ENCODE peak calls at places on chromosomes 12 and 14, in five cellular contexts. One of them, this sample, is unnamed.
A peak's percentile ranks its signal among the peaks of the same experiment; 100 is the strongest.

GRCh38 chr14:29927596-29928341 is at the start of gene PRKD1:
- DNase-seq in left lung: peak; percentile 67
- DNase-seq in activated CD4-positive, alpha-beta T cell treated with anti-CD3 and anti-CD28 coated beads, Interleukin-2, amount 50 U/mL, for 24 hours: no peak
- DNase-seq in progenitor cell of endocrine pancreas: peak; percentile 63
- DNase-seq in GM10248: peak; percentile 12
- DNase-seq in this sample: peak; percentile 16

GRCh38 chr14:70350078-70350477 is 9.4 kb downstream of the COX16 start:
- DNase-seq in left lung: no peak
- DNase-seq in activated CD4-positive, alpha-beta T cell treated with anti-CD3 and anti-CD28 coated beads, Interleukin-2, amount 50 U/mL, for 24 hours: no peak
- DNase-seq in progenitor cell of endocrine pancreas: no peak
- DNase-seq in GM10248: no peak
- DNase-seq in this sample: no peak

GRCh38 chr12:108821407-108822397 is 35.7 kb downstream of the SSH1 start:
- DNase-seq in left lung: peak; percentile 59
- DNase-seq in activated CD4-positive, alpha-beta T cell treated with anti-CD3 and anti-CD28 coated beads, Interleukin-2, amount 50 U/mL, for 24 hours: no peak
- DNase-seq in progenitor cell of endocrine pancreas: no peak
- DNase-seq in GM10248: no peak
- DNase-seq in this sample: no peak

GRCh38 chr14:96126339-96126770 is 78.3 kb upstream of the BDKRB2 start:
- DNase-seq in left lung: no peak
- DNase-seq in activated CD4-positive, alpha-beta T cell treated with anti-CD3 and anti-CD28 coated beads, Interleukin-2, amount 50 U/mL, for 24 hours: peak; percentile 3
- DNase-seq in progenitor cell of endocrine pancreas: no peak
- DNase-seq in GM10248: no peak
- DNase-seq in this sample: peak; percentile 47

GRCh38 chr12:112617191-112617505 is 174.4 kb upstream of the RPH3A start:
- DNase-seq in left lung: no peak
- DNase-seq in activated CD4-positive, alpha-beta T cell treated with anti-CD3 and anti-CD28 coated beads, Interleukin-2, amount 50 U/mL, for 24 hours: no peak
- DNase-seq in progenitor cell of endocrine pancreas: no peak
- DNase-seq in GM10248: no peak
- DNase-seq in this sample: no peak

GRCh38 chr12:26821212-26821701 is 11.7 kb downstream of the ITPR2 start:
- DNase-seq in left lung: no peak
- DNase-seq in activated CD4-positive, alpha-beta T cell treated with anti-CD3 and anti-CD28 coated beads, Interleukin-2, amount 50 U/mL, for 24 hours: no peak
- DNase-seq in progenitor cell of endocrine pancreas: no peak
- DNase-seq in GM10248: no peak
- DNase-seq in this sample: no peak

GRCh38 chr12:87254371-87255030 is 774.7 kb downstream of the C12orf50 start:
- DNase-seq in left lung: no peak
- DNase-seq in activated CD4-positive, alpha-beta T cell treated with anti-CD3 and anti-CD28 coated beads, Interleukin-2, amount 50 U/mL, for 24 hours: no peak
- DNase-seq in progenitor cell of endocrine pancreas: no peak
- DNase-seq in GM10248: no peak
- DNase-seq in this sample: no peak

GRCh38 chr12:45268672-45269406 is 52.9 kb downstream of the ANO6 start:
- DNase-seq in left lung: peak; percentile 66
- DNase-seq in activated CD4-positive, alpha-beta T cell treated with anti-CD3 and anti-CD28 coated beads, Interleukin-2, amount 50 U/mL, for 24 hours: no peak
- DNase-seq in progenitor cell of endocrine pancreas: no peak
- DNase-seq in GM10248: peak; percentile 20
- DNase-seq in this sample: peak; percentile 61

GRCh38 chr12:69553626-69554248 is 31.5 kb upstream of the CCT2 start:
- DNase-seq in left lung: no peak
- DNase-seq in activated CD4-positive, alpha-beta T cell treated with anti-CD3 and anti-CD28 coated beads, Interleukin-2, amount 50 U/mL, for 24 hours: no peak
- DNase-seq in progenitor cell of endocrine pancreas: no peak
- DNase-seq in GM10248: peak; percentile 13
- DNase-seq in this sample: peak; percentile 49

GRCh38 chr12:11656550-11656949 is 7.1 kb downstream of the ETV6 start:
- DNase-seq in left lung: no peak
- DNase-seq in activated CD4-positive, alpha-beta T cell treated with anti-CD3 and anti-CD28 coated beads, Interleukin-2, amount 50 U/mL, for 24 hours: no peak
- DNase-seq in progenitor cell of endocrine pancreas: no peak
- DNase-seq in GM10248: no peak
- DNase-seq in this sample: no peak

GRCh38 chr12:93857279-93857894 is 180.2 kb downstream of the CRADD start:
- DNase-seq in left lung: no peak
- DNase-seq in activated CD4-positive, alpha-beta T cell treated with anti-CD3 and anti-CD28 coated beads, Interleukin-2, amount 50 U/mL, for 24 hours: no peak
- DNase-seq in progenitor cell of endocrine pancreas: no peak
- DNase-seq in GM10248: no peak
- DNase-seq in this sample: no peak

GRCh38 chr14:95527392-95528002 is 7.4 kb upstream of the GLRX5 start:
- DNase-seq in left lung: no peak
- DNase-seq in activated CD4-positive, alpha-beta T cell treated with anti-CD3 and anti-CD28 coated beads, Interleukin-2, amount 50 U/mL, for 24 hours: no peak
- DNase-seq in progenitor cell of endocrine pancreas: no peak
- DNase-seq in GM10248: peak; percentile 42
- DNase-seq in this sample: no peak

GRCh38 chr14:69651653-69652052 is 40.3 kb downstream of the SUSD6 start:
- DNase-seq in left lung: no peak
- DNase-seq in activated CD4-positive, alpha-beta T cell treated with anti-CD3 and anti-CD28 coated beads, Interleukin-2, amount 50 U/mL, for 24 hours: no peak
- DNase-seq in progenitor cell of endocrine pancreas: no peak
- DNase-seq in GM10248: no peak
- DNase-seq in this sample: no peak

GRCh38 chr12:25716842-25717241 is 163.8 kb upstream of the LMNTD1 start:
- DNase-seq in left lung: no peak
- DNase-seq in activated CD4-positive, alpha-beta T cell treated with anti-CD3 and anti-CD28 coated beads, Interleukin-2, amount 50 U/mL, for 24 hours: no peak
- DNase-seq in progenitor cell of endocrine pancreas: no peak
- DNase-seq in GM10248: no peak
- DNase-seq in this sample: no peak

GRCh38 chr12:47770086-47770726 is 2.8 kb upstream of the SLC48A1 start:
- DNase-seq in left lung: no peak
- DNase-seq in activated CD4-positive, alpha-beta T cell treated with anti-CD3 and anti-CD28 coated beads, Interleukin-2, amount 50 U/mL, for 24 hours: no peak
- DNase-seq in progenitor cell of endocrine pancreas: no peak
- DNase-seq in GM10248: no peak
- DNase-seq in this sample: no peak

GRCh38 chr12:57808351-57808750 is 10.2 kb downstream of the AVIL start:
- DNase-seq in left lung: no peak
- DNase-seq in activated CD4-positive, alpha-beta T cell treated with anti-CD3 and anti-CD28 coated beads, Interleukin-2, amount 50 U/mL, for 24 hours: no peak
- DNase-seq in progenitor cell of endocrine pancreas: no peak
- DNase-seq in GM10248: no peak
- DNase-seq in this sample: no peak

GRCh38 chr14:93538411-93538810 is 107.7 kb downstream of the UNC79 start:
- DNase-seq in left lung: no peak
- DNase-seq in activated CD4-positive, alpha-beta T cell treated with anti-CD3 and anti-CD28 coated beads, Interleukin-2, amount 50 U/mL, for 24 hours: no peak
- DNase-seq in progenitor cell of endocrine pancreas: no peak
- DNase-seq in GM10248: no peak
- DNase-seq in this sample: no peak

GRCh38 chr12:56115329-56115728 is 1.1 kb upstream of the RPL41 start:
- DNase-seq in left lung: peak; percentile 36
- DNase-seq in activated CD4-positive, alpha-beta T cell treated with anti-CD3 and anti-CD28 coated beads, Interleukin-2, amount 50 U/mL, for 24 hours: no peak
- DNase-seq in progenitor cell of endocrine pancreas: no peak
- DNase-seq in GM10248: no peak
- DNase-seq in this sample: no peak

GRCh38 chr12:82660541-82661325 is 26.0 kb upstream of the TMTC2 start:
- DNase-seq in left lung: no peak
- DNase-seq in activated CD4-positive, alpha-beta T cell treated with anti-CD3 and anti-CD28 coated beads, Interleukin-2, amount 50 U/mL, for 24 hours: no peak
- DNase-seq in progenitor cell of endocrine pancreas: no peak
- DNase-seq in GM10248: no peak
- DNase-seq in this sample: no peak

GRCh38 chr14:79581912-79582576 is 629.3 kb downstream of the DIO2 start:
- DNase-seq in left lung: no peak
- DNase-seq in activated CD4-positive, alpha-beta T cell treated with anti-CD3 and anti-CD28 coated beads, Interleukin-2, amount 50 U/mL, for 24 hours: no peak
- DNase-seq in progenitor cell of endocrine pancreas: no peak
- DNase-seq in GM10248: no peak
- DNase-seq in this sample: no peak

GRCh38 chr12:42090899-42091298 is 53.8 kb downstream of the GXYLT1 start:
- DNase-seq in left lung: no peak
- DNase-seq in activated CD4-positive, alpha-beta T cell treated with anti-CD3 and anti-CD28 coated beads, Interleukin-2, amount 50 U/mL, for 24 hours: no peak
- DNase-seq in progenitor cell of endocrine pancreas: no peak
- DNase-seq in GM10248: no peak
- DNase-seq in this sample: no peak

GRCh38 chr12:24938341-24938740 is 10.6 kb downstream of the BCAT1 start:
- DNase-seq in left lung: no peak
- DNase-seq in activated CD4-positive, alpha-beta T cell treated with anti-CD3 and anti-CD28 coated beads, Interleukin-2, amount 50 U/mL, for 24 hours: no peak
- DNase-seq in progenitor cell of endocrine pancreas: no peak
- DNase-seq in GM10248: no peak
- DNase-seq in this sample: no peak

GRCh38 chr12:124921200-124922008 is 7.0 kb upstream of the UBC start:
- DNase-seq in left lung: peak; percentile 74
- DNase-seq in activated CD4-positive, alpha-beta T cell treated with anti-CD3 and anti-CD28 coated beads, Interleukin-2, amount 50 U/mL, for 24 hours: peak; percentile 79
- DNase-seq in progenitor cell of endocrine pancreas: no peak
- DNase-seq in GM10248: peak; percentile 64
- DNase-seq in this sample: no peak

GRCh38 chr12:47846294-47846996 is 26.7 kb upstream of the HDAC7 start:
- DNase-seq in left lung: no peak
- DNase-seq in activated CD4-positive, alpha-beta T cell treated with anti-CD3 and anti-CD28 coated beads, Interleukin-2, amount 50 U/mL, for 24 hours: no peak
- DNase-seq in progenitor cell of endocrine pancreas: no peak
- DNase-seq in GM10248: no peak
- DNase-seq in this sample: peak; percentile 40

GRCh38 chr12:116266220-116266619 is 11.3 kb downstream of the MED13L start:
- DNase-seq in left lung: no peak
- DNase-seq in activated CD4-positive, alpha-beta T cell treated with anti-CD3 and anti-CD28 coated beads, Interleukin-2, amount 50 U/mL, for 24 hours: no peak
- DNase-seq in progenitor cell of endocrine pancreas: no peak
- DNase-seq in GM10248: no peak
- DNase-seq in this sample: no peak

This sample was measured in DMS79.